ENCODE peak calls at places on chromosomes 2 and 18, in nine cellular contexts. A is astrocyte of the spinal cord; V is NCI-H748 treated with DMSO at 0.1 percent for 48 hours; E is 8988T; W is kidney tubule cell; R is lower lobe of right lung; Q is CD4-positive, alpha-beta memory T cell; T is pancreas; G is DMS79. B is an unnamed sample.

GRCh38 chr2:129400825-129401224 is 578.6 kb upstream of the RAB6C start:
- DNase-seq in A (no peak), V (no peak), E (no peak), W (no peak), R (no peak), Q (no peak), T (no peak), G (peak; percentile 46), B (no peak)

GRCh38 chr18:26919656-26920055 is 54.1 kb upstream of the AQP4 start:
- DNase-seq in A (peak; percentile 18), V (no peak), E (no peak), W (peak; percentile 56), R (no peak), Q (no peak), T (no peak), G (no peak), B (peak; percentile 19)

GRCh38 chr2:171598713-171599319 is 76.5 kb downstream of the CYBRD1 start:
- DNase-seq in A (peak; percentile 70), V (peak; percentile 65), E (peak; percentile 26), W (peak; percentile 56), R (no peak), Q (peak; percentile 52), T (no peak), G (no peak), B (peak; percentile 31)

GRCh38 chr2:12538300-12538699 is 178.4 kb upstream of the TRIB2 start:
- DNase-seq in A (no peak), V (no peak), E (no peak), W (peak; percentile 79), R (no peak), Q (no peak), T (no peak), G (no peak), B (peak; percentile 76)

GRCh38 chr2:202815548-202816420 is 55.8 kb downstream of the ICA1L start:
- DNase-seq in A (no peak), V (no peak), E (no peak), W (no peak), R (no peak), Q (no peak), T (no peak), G (no peak), B (peak; percentile 63)

GRCh38 chr18:70334728-70335329 is 46.0 kb downstream of the SOCS6 start:
- DNase-seq in A (no peak), V (no peak), E (no peak), W (peak; percentile 40), R (no peak), Q (no peak), T (no peak), G (no peak), B (no peak)

GRCh38 chr2:109527079-109527478 is 86.7 kb downstream of the SEPTIN10 start:
- DNase-seq in A (no peak), V (no peak), E (no peak), W (no peak), R (no peak), Q (no peak), T (no peak), G (no peak), B (no peak)

GRCh38 chr18:23107718-23108117 is 27.6 kb upstream of the CABLES1 start:
- DNase-seq in A (peak; percentile 35), V (no peak), E (no peak), W (no peak), R (no peak), Q (no peak), T (no peak), G (no peak), B (no peak)

GRCh38 chr2:239319261-239319661 is 81.6 kb downstream of the HDAC4 start:
- DNase-seq in A (peak; percentile 75), V (no peak), E (no peak), W (peak; percentile 40), R (peak; percentile 56), Q (no peak), T (peak; percentile 67), G (peak; percentile 14), B (no peak)

GRCh38 chr2:145957929-145958328 is 1438.0 kb upstream of the ZEB2 start:
- DNase-seq in A (no peak), V (no peak), E (no peak), W (no peak), R (no peak), Q (no peak), T (no peak), G (no peak), B (no peak)

GRCh38 chr18:7927119-7927518 is 360.0 kb downstream of the PTPRM start:
- DNase-seq in A (no peak), V (no peak), E (no peak), W (no peak), R (no peak), Q (no peak), T (no peak), G (no peak), B (no peak)

B was measured in kidney glomerular epithelial cell.